ENCODE peak calls at places on chromosome 1, in five cellular contexts. P is choroid plexus epithelial cell, U is A549, O is nephron progenitor cell, E is upper lobe of left lung. S is an unnamed sample.
A peak's percentile ranks its signal among the peaks of the same experiment; 100 is the strongest.

GRCh38 chr1:20698195-20698910 is 19.5 kb downstream of the KIF17 start:
- DNase-seq in P (peak; percentile 51), U (peak; percentile 37), O (no peak), E (peak; percentile 55), S (peak; percentile 78)

GRCh38 chr1:88890790-88891317 is 513 bp downstream of the GTF2B start:
- DNase-seq in E (no peak), O (peak; percentile 27), P (peak; percentile 50), U (no peak), S (peak; percentile 34)

GRCh38 chr1:4109626-4109940 is 209.5 kb upstream of the C1orf174 start:
- DNase-seq in O (no peak), P (no peak), E (no peak), U (no peak), S (no peak)

GRCh38 chr1:182149411-182149965 is 88.0 kb upstream of the ZNF648 start:
- DNase-seq in O (no peak), P (peak; percentile 21), E (no peak), U (peak; percentile 51), S (peak; percentile 87)

GRCh38 chr1:41468082-41468762 is 16.3 kb downstream of the EDN2 start:
- DNase-seq in E (no peak), P (no peak), O (no peak), U (no peak), S (no peak)

GRCh38 chr1:16111771-16112557 is 38.5 kb upstream of the FAM131C start:
- DNase-seq in U (no peak), E (no peak), P (peak; percentile 79), O (no peak), S (peak; percentile 89)

GRCh38 chr1:1989102-1989542 is 14.5 kb downstream of the CFAP74 start:
- DNase-seq in U (no peak), P (peak; percentile 12), E (peak; percentile 72), O (peak; percentile 63), S (no peak)

GRCh38 chr1:25030674-25031589 is 100.9 kb upstream of the RUNX3 start:
- DNase-seq in O (no peak), P (no peak), U (no peak), E (no peak), S (no peak)

GRCh38 chr1:241063281-241063680 is 293.7 kb downstream of the RGS7 start:
- DNase-seq in O (no peak), E (no peak), P (no peak), U (no peak), S (no peak)

GRCh38 chr1:204568576-204569206 is 52.5 kb downstream of the MDM4 start:
- DNase-seq in P (no peak), O (no peak), E (peak; percentile 22), U (no peak), S (no peak)

GRCh38 chr1:215971793-215972441 is 404.8 kb downstream of the KCTD3 start:
- DNase-seq in U (no peak), E (no peak), P (no peak), O (no peak), S (no peak)
- TF ChIP-seq CTCF in U (no peak), E (no peak), P (no peak), O (no peak), S (no peak)

GRCh38 chr1:232260861-232261260 is 369.1 kb downstream of the SIPA1L2 start:
- DNase-seq in E (peak; percentile 31), P (no peak), O (no peak), U (no peak), S (no peak)
- TF ChIP-seq CTCF in E (no peak), P (no peak), O (no peak), U (no peak), S (no peak)

GRCh38 chr1:238399558-238399957 is 508.8 kb upstream of the ZP4 start:
- DNase-seq in P (peak; percentile 6), E (no peak), U (no peak), O (no peak), S (no peak)
- TF ChIP-seq CTCF in P (peak; percentile 44), E (no peak), U (no peak), O (peak; percentile 9), S (no peak)

DNA sequence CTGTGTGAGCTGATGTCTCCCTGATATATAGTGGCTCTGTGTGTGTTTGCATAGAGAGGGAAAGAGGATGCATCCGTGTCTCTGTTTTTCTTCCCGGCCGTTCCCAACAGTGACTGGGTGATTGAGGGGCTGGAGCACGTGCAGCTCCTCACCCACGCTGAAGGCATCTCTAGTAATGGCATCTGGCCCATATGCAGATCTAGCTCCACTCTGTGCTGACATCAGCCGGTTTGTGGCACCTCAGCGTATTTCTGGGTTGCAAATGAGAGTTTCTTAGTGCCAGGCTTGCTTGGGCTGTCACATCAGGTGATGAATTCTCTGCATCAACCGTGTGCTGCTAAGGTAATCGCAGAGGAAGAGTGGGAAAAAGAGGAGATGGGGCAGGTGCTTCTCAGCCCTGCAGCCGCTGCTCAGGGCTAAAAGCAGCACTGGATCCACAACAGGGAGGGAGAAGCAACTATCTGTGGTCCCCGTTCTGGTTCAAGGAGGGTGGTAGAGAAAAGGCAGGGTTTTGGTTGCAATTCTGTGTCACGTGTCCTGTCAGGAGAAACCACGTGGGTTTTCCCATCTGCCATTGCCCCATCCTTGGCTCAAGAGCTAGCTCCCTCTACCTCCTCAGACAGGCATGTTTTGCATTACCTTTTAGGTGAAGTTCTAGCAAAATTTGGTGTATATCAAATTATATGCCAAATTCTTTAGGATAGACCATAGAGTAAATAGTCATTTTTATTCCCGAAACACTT is 282.9 kb downstream of the PBX1 start:
- DNase-seq in U (no peak), O (peak; percentile 6), P (no peak), E (no peak), S (no peak)
- TF ChIP-seq CTCF in U (no peak), O (no peak), P (no peak), E (no peak), S (no peak)

GRCh38 chr1:90561384-90561783 is 155.7 kb downstream of the BARHL2 start:
- DNase-seq in P (no peak), O (no peak), U (no peak), E (no peak), S (no peak)

GRCh38 chr1:90562892-90563291 is 154.2 kb downstream of the BARHL2 start:
- DNase-seq in E (no peak), O (no peak), U (no peak), P (no peak), S (no peak)

GRCh38 chr1:90564164-90564563 is 152.9 kb downstream of the BARHL2 start:
- DNase-seq in U (no peak), P (no peak), E (no peak), O (no peak), S (no peak)

GRCh38 chr1:90558754-90559378 is 158.2 kb downstream of the BARHL2 start:
- DNase-seq in P (no peak), O (no peak), E (no peak), U (no peak), S (no peak)

GRCh38 chr1:90561926-90562325 is 155.2 kb downstream of the BARHL2 start:
- DNase-seq in P (no peak), E (no peak), O (no peak), U (no peak), S (no peak)
- TF ChIP-seq CTCF in P (no peak), E (no peak), O (no peak), U (no peak), S (no peak)

DNA sequence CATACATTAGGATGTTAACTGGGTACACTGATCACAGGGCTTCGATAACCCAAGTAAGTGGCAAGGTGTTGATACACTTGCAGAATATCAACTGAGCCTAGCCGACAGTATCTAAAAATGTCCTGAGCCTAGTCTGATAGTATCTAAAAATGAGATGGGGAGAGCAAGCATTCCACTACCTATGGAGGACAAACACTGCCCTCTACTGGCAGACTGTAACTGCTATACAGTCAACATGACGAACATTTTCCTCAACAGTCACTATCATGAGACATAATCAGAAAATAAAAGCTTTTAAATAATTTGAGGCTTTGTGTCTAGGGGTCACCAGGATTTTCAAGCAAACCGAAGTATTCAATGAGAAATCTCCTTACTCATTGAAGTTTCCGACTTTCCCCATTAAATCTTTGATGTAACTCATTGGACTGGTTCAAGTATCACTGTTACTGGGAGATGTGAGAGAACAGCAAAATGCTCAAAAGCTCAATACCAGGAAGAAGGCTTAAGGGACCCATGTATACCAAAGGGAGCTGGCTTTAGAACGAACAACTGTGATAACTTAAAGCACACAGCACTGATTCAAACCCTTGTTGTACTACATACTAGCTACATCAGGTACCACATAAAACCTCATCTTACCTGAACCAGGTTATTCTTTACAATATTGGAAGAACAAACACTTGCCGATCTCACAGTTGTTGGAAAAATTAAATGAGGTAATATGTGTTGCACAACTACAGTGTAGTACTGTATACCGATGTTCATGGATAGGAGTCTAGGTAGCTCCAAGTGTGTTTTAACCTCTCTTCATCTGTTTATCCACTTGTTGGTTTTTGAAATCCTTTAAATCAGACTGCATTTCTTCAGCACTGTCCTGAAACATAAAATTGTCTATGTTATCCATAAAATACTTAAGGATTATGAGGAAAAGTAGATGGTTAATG is 31.1 kb upstream of the SLC45A3 start:
- DNase-seq in U (peak; percentile 80), E (no peak), P (peak; percentile 94), O (peak; percentile 72), S (peak; percentile 77)
- TF ChIP-seq CTCF in U (peak; percentile 91), E (peak; percentile 74), P (peak; percentile 84), O (peak; percentile 92), S (peak; percentile 96)